ENCODE peak calls at places on chromosome 22, in seven cellular contexts. I is C1 segment of cervical spinal cord; Y is brain microvascular endothelial cell; Z is stimulated activated CD4-positive, alpha-beta T cell treated with anti-CD3 and anti-CD28 coated beads, Interleukin-2, amount 100 ng/mL, for 48 hours; O is activated naive CD8-positive, alpha-beta T cell treated with anti-CD3 and anti-CD28 coated beads, Interleukin-2, amount 50 U/mL, for 24 hours; G is mucosa of gallbladder; H is renal cortical epithelial cell. B is an unnamed sample.

GRCh38 chr22:22408731-22409696 is 99.5 kb downstream of the ZNF280B start:
- DNase-seq in I (no peak), Y (peak; percentile 9), Z (no peak), O (no peak), G (no peak), H (peak; percentile 21), B (no peak)

GRCh38 chr22:25637032-25637431 is 72.6 kb downstream of the GRK3 start:
- DNase-seq in I (no peak), Y (no peak), Z (no peak), O (no peak), G (no peak), H (no peak), B (no peak)

GRCh38 chr22:43820671-43821305 is 8.7 kb upstream of the EFCAB6 start:
- DNase-seq in I (no peak), Y (no peak), Z (no peak), O (no peak), G (no peak), H (no peak), B (no peak)

GRCh38 chr22:19292262-19293230 is 1.0 kb upstream of the CLTCL1 start:
- DNase-seq in I (no peak), Y (no peak), Z (no peak), O (peak; percentile 17), G (no peak), H (no peak), B (no peak)

GRCh38 chr22:30887861-30888260 is 80.7 kb downstream of the MORC2 start:
- DNase-seq in I (no peak), Y (no peak), Z (no peak), O (no peak), G (no peak), H (no peak), B (no peak)

GRCh38 chr22:37752189-37753061 is 55.3 kb upstream of the GCAT start:
- DNase-seq in I (no peak), Y (peak; percentile 83), Z (no peak), O (no peak), G (peak; percentile 85), H (peak; percentile 93), B (no peak)

GRCh38 chr22:47000888-47001287 is 238.4 kb downstream of the TBC1D22A start:
- DNase-seq in I (no peak), Y (no peak), Z (no peak), O (no peak), G (no peak), H (no peak), B (no peak)

GRCh38 chr22:30838111-30838510 is 130.5 kb downstream of the MORC2 start:
- DNase-seq in I (no peak), Y (no peak), Z (no peak), O (no peak), G (no peak), H (no peak), B (no peak)

GRCh38 chr22:28999510-29000224 is 62.0 kb downstream of the C22orf31 start:
- DNase-seq in I (no peak), Y (no peak), Z (no peak), O (no peak), G (no peak), H (no peak), B (no peak)

GRCh38 chr22:38062782-38063181 is 5.6 kb downstream of the PICK1 start:
- DNase-seq in I (no peak), Y (no peak), Z (no peak), O (no peak), G (no peak), H (no peak), B (peak; percentile 31)

GRCh38 chr22:42381152-42381551 is 51.1 kb downstream of the NFAM1 start:
- DNase-seq in I (no peak), Y (no peak), Z (no peak), O (no peak), G (no peak), H (no peak), B (no peak)

GRCh38 chr22:31575190-31575589 is 78.9 kb downstream of the SFI1 start:
- DNase-seq in I (no peak), Y (no peak), Z (no peak), O (no peak), G (no peak), H (no peak), B (peak; percentile 48)

GRCh38 chr22:37781434-37782059 is 26.2 kb upstream of the GCAT start:
- DNase-seq in I (no peak), Y (no peak), Z (no peak), O (no peak), G (no peak), H (no peak), B (no peak)

GRCh38 chr22:38129856-38130255 is 19.4 kb upstream of the BAIAP2L2 start:
- DNase-seq in I (no peak), Y (no peak), Z (no peak), O (no peak), G (no peak), H (no peak), B (no peak)

GRCh38 chr22:28710112-28710888 is 30.7 kb upstream of the TTC28 start:
- DNase-seq in I (no peak), Y (peak; percentile 73), Z (no peak), O (no peak), G (no peak), H (peak; percentile 16), B (no peak)

GRCh38 chr22:48227341-48228018 is 1465.0 kb downstream of the TBC1D22A start:
- DNase-seq in I (no peak), Y (no peak), Z (no peak), O (no peak), G (peak; percentile 6), H (no peak), B (no peak)

GRCh38 chr22:32364210-32364609 is 6.5 kb downstream of the RFPL3 start:
- DNase-seq in I (no peak), Y (no peak), Z (no peak), O (no peak), G (no peak), H (no peak), B (no peak)

GRCh38 chr22:16974298-16975084 is 33.5 kb downstream of the GAB4 start:
- DNase-seq in I (no peak), Y (no peak), Z (no peak), O (no peak), G (no peak), H (no peak), B (no peak)

GRCh38 chr22:38316340-38317236 is 645 bp downstream of the CSNK1E start:
- DNase-seq in I (peak; percentile 53), Y (no peak), Z (peak; percentile 25), O (peak; percentile 40), G (peak; percentile 56), H (no peak), B (peak; percentile 78)

GRCh38 chr22:25749420-25750169 is 7.6 kb downstream of the MYO18B start:
- DNase-seq in I (no peak), Y (no peak), Z (peak; percentile 25), O (no peak), G (no peak), H (no peak), B (no peak)

GRCh38 chr22:39153220-39153860 is 860 bp upstream of the CBX7 start:
- DNase-seq in I (no peak), Y (no peak), Z (no peak), O (no peak), G (no peak), H (no peak), B (no peak)

GRCh38 chr22:23088199-23088604 is 17.9 kb downstream of the GNAZ start:
- DNase-seq in I (no peak), Y (no peak), Z (no peak), O (peak; percentile 33), G (peak; percentile 85), H (no peak), B (no peak)

GRCh38 chr22:19745155-19746133 is 15.1 kb upstream of the TBX1 start:
- DNase-seq in I (no peak), Y (no peak), Z (no peak), O (no peak), G (no peak), H (no peak), B (no peak)

B was measured in substantia nigra.